ENCODE peak calls at places on chromosomes 11 and 22, in ten cellular contexts. One of them, this sample, is unnamed.

GRCh38 chr11:12693485-12694181 is 19.4 kb downstream of the TEAD1 start:
- DNase-seq in RWPE1: peak; percentile 84
- DNase-seq in EL: peak; percentile 97
- DNase-seq in NCI-H748 treated with DMSO at 0.1 percent for 48 hours: peak; percentile 9
- DNase-seq in iris pigment epithelial cell: peak; percentile 99
- DNase-seq in non-pigmented ciliary epithelial cell: peak; percentile 96
- DNase-seq in stimulated activated CD4-positive, alpha-beta T cell treated with anti-CD3 and anti-CD28 coated beads, Interleukin-2, amount 100 ng/mL, for 24 hours: no peak
- DNase-seq in T47D: no peak
- DNase-seq in activated CD4-positive, alpha-beta T cell treated with anti-CD3 and anti-CD28 coated beads, Interleukin-2, amount 50 U/mL, for 24 hours: no peak
- DNase-seq in HTR-8/SVneo: peak; percentile 77
- DNase-seq in this sample: peak; percentile 98

GRCh38 chr11:128555606-128556005 is 31.8 kb downstream of the ETS1 start:
- DNase-seq in RWPE1: peak; percentile 5
- DNase-seq in EL: peak; percentile 40
- DNase-seq in NCI-H748 treated with DMSO at 0.1 percent for 48 hours: no peak
- DNase-seq in iris pigment epithelial cell: peak; percentile 28
- DNase-seq in non-pigmented ciliary epithelial cell: no peak
- DNase-seq in stimulated activated CD4-positive, alpha-beta T cell treated with anti-CD3 and anti-CD28 coated beads, Interleukin-2, amount 100 ng/mL, for 24 hours: no peak
- DNase-seq in T47D: peak; percentile 51
- DNase-seq in activated CD4-positive, alpha-beta T cell treated with anti-CD3 and anti-CD28 coated beads, Interleukin-2, amount 50 U/mL, for 24 hours: no peak
- DNase-seq in HTR-8/SVneo: no peak
- DNase-seq in this sample: no peak

GRCh38 chr11:34623463-34623862 is 2.6 kb downstream of the EHF start:
- DNase-seq in RWPE1: no peak
- DNase-seq in EL: no peak
- DNase-seq in NCI-H748 treated with DMSO at 0.1 percent for 48 hours: no peak
- DNase-seq in iris pigment epithelial cell: no peak
- DNase-seq in non-pigmented ciliary epithelial cell: no peak
- DNase-seq in stimulated activated CD4-positive, alpha-beta T cell treated with anti-CD3 and anti-CD28 coated beads, Interleukin-2, amount 100 ng/mL, for 24 hours: no peak
- DNase-seq in T47D: no peak
- DNase-seq in activated CD4-positive, alpha-beta T cell treated with anti-CD3 and anti-CD28 coated beads, Interleukin-2, amount 50 U/mL, for 24 hours: no peak
- DNase-seq in HTR-8/SVneo: no peak
- DNase-seq in this sample: no peak

GRCh38 chr11:128713595-128713994 is 19.7 kb downstream of the FLI1 start:
- DNase-seq in RWPE1: no peak
- DNase-seq in EL: peak; percentile 73
- DNase-seq in NCI-H748 treated with DMSO at 0.1 percent for 48 hours: no peak
- DNase-seq in iris pigment epithelial cell: peak; percentile 35
- DNase-seq in non-pigmented ciliary epithelial cell: no peak
- DNase-seq in stimulated activated CD4-positive, alpha-beta T cell treated with anti-CD3 and anti-CD28 coated beads, Interleukin-2, amount 100 ng/mL, for 24 hours: no peak
- DNase-seq in T47D: no peak
- DNase-seq in activated CD4-positive, alpha-beta T cell treated with anti-CD3 and anti-CD28 coated beads, Interleukin-2, amount 50 U/mL, for 24 hours: no peak
- DNase-seq in HTR-8/SVneo: no peak
- DNase-seq in this sample: no peak

GRCh38 chr11:72222907-72223614 is 1.5 kb upstream of the INPPL1 start:
- DNase-seq in RWPE1: peak; percentile 76
- DNase-seq in EL: peak; percentile 95
- DNase-seq in NCI-H748 treated with DMSO at 0.1 percent for 48 hours: peak; percentile 96
- DNase-seq in iris pigment epithelial cell: peak; percentile 88
- DNase-seq in non-pigmented ciliary epithelial cell: peak; percentile 58
- DNase-seq in stimulated activated CD4-positive, alpha-beta T cell treated with anti-CD3 and anti-CD28 coated beads, Interleukin-2, amount 100 ng/mL, for 24 hours: peak; percentile 94
- DNase-seq in T47D: no peak
- DNase-seq in activated CD4-positive, alpha-beta T cell treated with anti-CD3 and anti-CD28 coated beads, Interleukin-2, amount 50 U/mL, for 24 hours: peak; percentile 79
- DNase-seq in HTR-8/SVneo: peak; percentile 94
- DNase-seq in this sample: peak; percentile 50

GRCh38 chr11:23112987-23113886 is 253.0 kb upstream of the CCDC179 start:
- DNase-seq in RWPE1: peak; percentile 44
- DNase-seq in EL: peak; percentile 56
- DNase-seq in NCI-H748 treated with DMSO at 0.1 percent for 48 hours: peak; percentile 68
- DNase-seq in iris pigment epithelial cell: peak; percentile 56
- DNase-seq in non-pigmented ciliary epithelial cell: no peak
- DNase-seq in stimulated activated CD4-positive, alpha-beta T cell treated with anti-CD3 and anti-CD28 coated beads, Interleukin-2, amount 100 ng/mL, for 24 hours: no peak
- DNase-seq in T47D: peak; percentile 54
- DNase-seq in activated CD4-positive, alpha-beta T cell treated with anti-CD3 and anti-CD28 coated beads, Interleukin-2, amount 50 U/mL, for 24 hours: no peak
- DNase-seq in HTR-8/SVneo: peak; percentile 35
- DNase-seq in this sample: peak; percentile 12

GRCh38 chr11:122727101-122727929 is 71.8 kb downstream of the UBASH3B start:
- DNase-seq in RWPE1: no peak
- DNase-seq in EL: no peak
- DNase-seq in NCI-H748 treated with DMSO at 0.1 percent for 48 hours: no peak
- DNase-seq in iris pigment epithelial cell: no peak
- DNase-seq in non-pigmented ciliary epithelial cell: no peak
- DNase-seq in stimulated activated CD4-positive, alpha-beta T cell treated with anti-CD3 and anti-CD28 coated beads, Interleukin-2, amount 100 ng/mL, for 24 hours: no peak
- DNase-seq in T47D: no peak
- DNase-seq in activated CD4-positive, alpha-beta T cell treated with anti-CD3 and anti-CD28 coated beads, Interleukin-2, amount 50 U/mL, for 24 hours: no peak
- DNase-seq in HTR-8/SVneo: no peak
- DNase-seq in this sample: no peak

GRCh38 chr11:61518032-61518795 is 9.7 kb downstream of the LRRC10B start:
- DNase-seq in RWPE1: no peak
- DNase-seq in EL: no peak
- DNase-seq in NCI-H748 treated with DMSO at 0.1 percent for 48 hours: no peak
- DNase-seq in iris pigment epithelial cell: no peak
- DNase-seq in non-pigmented ciliary epithelial cell: no peak
- DNase-seq in stimulated activated CD4-positive, alpha-beta T cell treated with anti-CD3 and anti-CD28 coated beads, Interleukin-2, amount 100 ng/mL, for 24 hours: no peak
- DNase-seq in T47D: no peak
- DNase-seq in activated CD4-positive, alpha-beta T cell treated with anti-CD3 and anti-CD28 coated beads, Interleukin-2, amount 50 U/mL, for 24 hours: no peak
- DNase-seq in HTR-8/SVneo: no peak
- DNase-seq in this sample: no peak

GRCh38 chr11:2451916-2452694 is 7.3 kb downstream of the KCNQ1 start:
- DNase-seq in RWPE1: no peak
- DNase-seq in EL: no peak
- DNase-seq in NCI-H748 treated with DMSO at 0.1 percent for 48 hours: no peak
- DNase-seq in iris pigment epithelial cell: no peak
- DNase-seq in non-pigmented ciliary epithelial cell: no peak
- DNase-seq in stimulated activated CD4-positive, alpha-beta T cell treated with anti-CD3 and anti-CD28 coated beads, Interleukin-2, amount 100 ng/mL, for 24 hours: no peak
- DNase-seq in T47D: no peak
- DNase-seq in activated CD4-positive, alpha-beta T cell treated with anti-CD3 and anti-CD28 coated beads, Interleukin-2, amount 50 U/mL, for 24 hours: no peak
- DNase-seq in HTR-8/SVneo: no peak
- DNase-seq in this sample: peak; percentile 2

GRCh38 chr22:47053865-47054185 is 291.4 kb downstream of the TBC1D22A start:
- DNase-seq in RWPE1: no peak
- DNase-seq in EL: peak; percentile 24
- DNase-seq in NCI-H748 treated with DMSO at 0.1 percent for 48 hours: no peak
- DNase-seq in iris pigment epithelial cell: peak; percentile 69
- DNase-seq in non-pigmented ciliary epithelial cell: peak; percentile 17
- DNase-seq in stimulated activated CD4-positive, alpha-beta T cell treated with anti-CD3 and anti-CD28 coated beads, Interleukin-2, amount 100 ng/mL, for 24 hours: no peak
- DNase-seq in T47D: no peak
- DNase-seq in activated CD4-positive, alpha-beta T cell treated with anti-CD3 and anti-CD28 coated beads, Interleukin-2, amount 50 U/mL, for 24 hours: no peak
- DNase-seq in HTR-8/SVneo: no peak
- DNase-seq in this sample: no peak

GRCh38 chr22:24330636-24331035 is 60.0 kb downstream of the SPECC1L start:
- DNase-seq in RWPE1: no peak
- DNase-seq in EL: peak; percentile 19
- DNase-seq in NCI-H748 treated with DMSO at 0.1 percent for 48 hours: no peak
- DNase-seq in iris pigment epithelial cell: peak; percentile 26
- DNase-seq in non-pigmented ciliary epithelial cell: no peak
- DNase-seq in stimulated activated CD4-positive, alpha-beta T cell treated with anti-CD3 and anti-CD28 coated beads, Interleukin-2, amount 100 ng/mL, for 24 hours: no peak
- DNase-seq in T47D: no peak
- DNase-seq in activated CD4-positive, alpha-beta T cell treated with anti-CD3 and anti-CD28 coated beads, Interleukin-2, amount 50 U/mL, for 24 hours: no peak
- DNase-seq in HTR-8/SVneo: no peak
- DNase-seq in this sample: no peak

GRCh38 chr11:84714316-84714780 is 912.8 kb downstream of the DLG2 start:
- DNase-seq in RWPE1: peak; percentile 15
- DNase-seq in EL: peak; percentile 51
- DNase-seq in NCI-H748 treated with DMSO at 0.1 percent for 48 hours: no peak
- DNase-seq in iris pigment epithelial cell: peak; percentile 39
- DNase-seq in non-pigmented ciliary epithelial cell: peak; percentile 3
- DNase-seq in stimulated activated CD4-positive, alpha-beta T cell treated with anti-CD3 and anti-CD28 coated beads, Interleukin-2, amount 100 ng/mL, for 24 hours: no peak
- DNase-seq in T47D: peak; percentile 57
- DNase-seq in activated CD4-positive, alpha-beta T cell treated with anti-CD3 and anti-CD28 coated beads, Interleukin-2, amount 50 U/mL, for 24 hours: no peak
- DNase-seq in HTR-8/SVneo: no peak
- DNase-seq in this sample: peak; percentile 1

GRCh38 chr22:26041931-26042330 is 127.3 kb upstream of the SEZ6L start:
- DNase-seq in RWPE1: no peak
- DNase-seq in EL: no peak
- DNase-seq in NCI-H748 treated with DMSO at 0.1 percent for 48 hours: no peak
- DNase-seq in iris pigment epithelial cell: no peak
- DNase-seq in non-pigmented ciliary epithelial cell: no peak
- DNase-seq in stimulated activated CD4-positive, alpha-beta T cell treated with anti-CD3 and anti-CD28 coated beads, Interleukin-2, amount 100 ng/mL, for 24 hours: no peak
- DNase-seq in T47D: no peak
- DNase-seq in activated CD4-positive, alpha-beta T cell treated with anti-CD3 and anti-CD28 coated beads, Interleukin-2, amount 50 U/mL, for 24 hours: no peak
- DNase-seq in HTR-8/SVneo: no peak
- DNase-seq in this sample: no peak

GRCh38 chr11:92131289-92131890 is 93.2 kb upstream of the FAT3 start:
- DNase-seq in RWPE1: peak; percentile 24
- DNase-seq in EL: peak; percentile 51
- DNase-seq in NCI-H748 treated with DMSO at 0.1 percent for 48 hours: no peak
- DNase-seq in iris pigment epithelial cell: no peak
- DNase-seq in non-pigmented ciliary epithelial cell: no peak
- DNase-seq in stimulated activated CD4-positive, alpha-beta T cell treated with anti-CD3 and anti-CD28 coated beads, Interleukin-2, amount 100 ng/mL, for 24 hours: no peak
- DNase-seq in T47D: no peak
- DNase-seq in activated CD4-positive, alpha-beta T cell treated with anti-CD3 and anti-CD28 coated beads, Interleukin-2, amount 50 U/mL, for 24 hours: no peak
- DNase-seq in HTR-8/SVneo: no peak
- DNase-seq in this sample: no peak

GRCh38 chr11:821513-822371 is 3.0 kb downstream of the PNPLA2 start:
- DNase-seq in RWPE1: no peak
- DNase-seq in EL: no peak
- DNase-seq in NCI-H748 treated with DMSO at 0.1 percent for 48 hours: no peak
- DNase-seq in iris pigment epithelial cell: no peak
- DNase-seq in non-pigmented ciliary epithelial cell: no peak
- DNase-seq in stimulated activated CD4-positive, alpha-beta T cell treated with anti-CD3 and anti-CD28 coated beads, Interleukin-2, amount 100 ng/mL, for 24 hours: no peak
- DNase-seq in T47D: no peak
- DNase-seq in activated CD4-positive, alpha-beta T cell treated with anti-CD3 and anti-CD28 coated beads, Interleukin-2, amount 50 U/mL, for 24 hours: no peak
- DNase-seq in HTR-8/SVneo: no peak
- DNase-seq in this sample: no peak

GRCh38 chr11:110297726-110298297 is 1.4 kb upstream of the RDX start:
- DNase-seq in RWPE1: peak; percentile 52
- DNase-seq in EL: no peak
- DNase-seq in NCI-H748 treated with DMSO at 0.1 percent for 48 hours: no peak
- DNase-seq in iris pigment epithelial cell: peak; percentile 41
- DNase-seq in non-pigmented ciliary epithelial cell: no peak
- DNase-seq in stimulated activated CD4-positive, alpha-beta T cell treated with anti-CD3 and anti-CD28 coated beads, Interleukin-2, amount 100 ng/mL, for 24 hours: no peak
- DNase-seq in T47D: peak; percentile 24
- DNase-seq in activated CD4-positive, alpha-beta T cell treated with anti-CD3 and anti-CD28 coated beads, Interleukin-2, amount 50 U/mL, for 24 hours: no peak
- DNase-seq in HTR-8/SVneo: no peak
- DNase-seq in this sample: no peak

GRCh38 chr11:12235549-12235944 is 125.2 kb downstream of the MICAL2 start:
- DNase-seq in RWPE1: no peak
- DNase-seq in EL: peak; percentile 40
- DNase-seq in NCI-H748 treated with DMSO at 0.1 percent for 48 hours: no peak
- DNase-seq in iris pigment epithelial cell: no peak
- DNase-seq in non-pigmented ciliary epithelial cell: no peak
- DNase-seq in stimulated activated CD4-positive, alpha-beta T cell treated with anti-CD3 and anti-CD28 coated beads, Interleukin-2, amount 100 ng/mL, for 24 hours: no peak
- DNase-seq in T47D: no peak
- DNase-seq in activated CD4-positive, alpha-beta T cell treated with anti-CD3 and anti-CD28 coated beads, Interleukin-2, amount 50 U/mL, for 24 hours: no peak
- DNase-seq in HTR-8/SVneo: peak; percentile 60
- DNase-seq in this sample: no peak

GRCh38 chr22:20550057-20550817 is 42.8 kb downstream of the MED15 start:
- DNase-seq in RWPE1: no peak
- DNase-seq in EL: no peak
- DNase-seq in NCI-H748 treated with DMSO at 0.1 percent for 48 hours: no peak
- DNase-seq in iris pigment epithelial cell: no peak
- DNase-seq in non-pigmented ciliary epithelial cell: no peak
- DNase-seq in stimulated activated CD4-positive, alpha-beta T cell treated with anti-CD3 and anti-CD28 coated beads, Interleukin-2, amount 100 ng/mL, for 24 hours: no peak
- DNase-seq in T47D: no peak
- DNase-seq in activated CD4-positive, alpha-beta T cell treated with anti-CD3 and anti-CD28 coated beads, Interleukin-2, amount 50 U/mL, for 24 hours: no peak
- DNase-seq in HTR-8/SVneo: no peak
- DNase-seq in this sample: no peak

GRCh38 chr11:130094614-130095013 is 24.9 kb downstream of the APLP2 start:
- DNase-seq in RWPE1: no peak
- DNase-seq in EL: no peak
- DNase-seq in NCI-H748 treated with DMSO at 0.1 percent for 48 hours: no peak
- DNase-seq in iris pigment epithelial cell: no peak
- DNase-seq in non-pigmented ciliary epithelial cell: no peak
- DNase-seq in stimulated activated CD4-positive, alpha-beta T cell treated with anti-CD3 and anti-CD28 coated beads, Interleukin-2, amount 100 ng/mL, for 24 hours: no peak
- DNase-seq in T47D: no peak
- DNase-seq in activated CD4-positive, alpha-beta T cell treated with anti-CD3 and anti-CD28 coated beads, Interleukin-2, amount 50 U/mL, for 24 hours: no peak
- DNase-seq in HTR-8/SVneo: no peak
- DNase-seq in this sample: no peak

GRCh38 chr11:87600938-87601337 is 563.2 kb downstream of the TMEM135 start:
- DNase-seq in RWPE1: no peak
- DNase-seq in EL: no peak
- DNase-seq in NCI-H748 treated with DMSO at 0.1 percent for 48 hours: no peak
- DNase-seq in iris pigment epithelial cell: no peak
- DNase-seq in non-pigmented ciliary epithelial cell: no peak
- DNase-seq in stimulated activated CD4-positive, alpha-beta T cell treated with anti-CD3 and anti-CD28 coated beads, Interleukin-2, amount 100 ng/mL, for 24 hours: no peak
- DNase-seq in T47D: no peak
- DNase-seq in activated CD4-positive, alpha-beta T cell treated with anti-CD3 and anti-CD28 coated beads, Interleukin-2, amount 50 U/mL, for 24 hours: no peak
- DNase-seq in HTR-8/SVneo: no peak
- DNase-seq in this sample: no peak